ENCODE peak calls at places on chromosomes 2 and 18, in nine cellular contexts. Z, S, D, L, P, B, J, N and E are unnamed samples.

GRCh38 chr2:160207804-160208661 is 8.0 kb upstream of the ITGB6 start:
- DNase-seq in Z (peak), S (no peak), D (no peak), L (no peak), P (peak), B (peak), J (peak), N (no peak), E (peak)

GRCh38 chr2:230849633-230850357 is 14.9 kb upstream of the ITM2C start:
- DNase-seq in Z (no peak), S (peak), D (peak), L (peak), P (no peak), B (peak), J (peak), N (peak), E (peak)

GRCh38 chr2:37784071-37784758 is 112.8 kb upstream of the CDC42EP3 start:
- DNase-seq in Z (no peak), S (no peak), D (no peak), L (no peak), P (no peak), B (no peak), J (no peak), N (no peak), E (no peak)

GRCh38 chr2:21372654-21373053 is 248.9 kb downstream of the TDRD15 start:
- DNase-seq in Z (no peak), S (no peak), D (no peak), L (peak), P (no peak), B (peak), J (peak), N (no peak), E (peak)

GRCh38 chr2:239598011-239598731 is 197.4 kb upstream of the HDAC4 start:
- DNase-seq in Z (no peak), S (no peak), D (no peak), L (no peak), P (peak), B (no peak), J (no peak), N (no peak), E (no peak)

GRCh38 chr2:157173740-157174184 is 83.7 kb upstream of the GALNT5 start:
- DNase-seq in Z (peak), S (no peak), D (no peak), L (no peak), P (no peak), B (no peak), J (peak), N (no peak), E (peak)

GRCh38 chr18:60693426-60693825 is 320.9 kb upstream of the MC4R start:
- DNase-seq in Z (peak), S (no peak), D (no peak), L (no peak), P (no peak), B (no peak), J (peak), N (no peak), E (no peak)

GRCh38 chr2:39409697-39410389 is 27.2 kb downstream of the MAP4K3 start:
- DNase-seq in Z (no peak), S (no peak), D (no peak), L (no peak), P (no peak), B (no peak), J (no peak), N (no peak), E (no peak)

GRCh38 chr2:26670171-26670570 is 22.4 kb upstream of the KCNK3 start:
- DNase-seq in Z (no peak), S (no peak), D (no peak), L (no peak), P (peak), B (no peak), J (peak), N (no peak), E (no peak)

GRCh38 chr2:190587106-190587505 is 52.6 kb upstream of the NEMP2 start:
- DNase-seq in Z (no peak), S (no peak), D (no peak), L (no peak), P (no peak), B (no peak), J (no peak), N (no peak), E (no peak)

GRCh38 chr2:40395169-40396023 is 56.5 kb downstream of the SLC8A1 start:
- DNase-seq in Z (no peak), S (no peak), D (no peak), L (no peak), P (no peak), B (no peak), J (peak), N (no peak), E (no peak)

GRCh38 chr2:223896751-223897320 is 48.3 kb downstream of the WDFY1 start:
- DNase-seq in Z (no peak), S (no peak), D (no peak), L (no peak), P (peak), B (no peak), J (peak), N (no peak), E (peak)

GRCh38 chr2:186595219-186595618 is 5.4 kb downstream of the ITGAV start:
- DNase-seq in Z (no peak), S (no peak), D (no peak), L (no peak), P (no peak), B (no peak), J (peak), N (no peak), E (no peak)

GRCh38 chr2:86072271-86072858 is 33.3 kb downstream of the POLR1A start:
- DNase-seq in Z (no peak), S (no peak), D (no peak), L (no peak), P (no peak), B (no peak), J (peak), N (no peak), E (peak)

GRCh38 chr2:196170681-196171247 is 614 bp downstream of the STK17B start:
- DNase-seq in Z (peak), S (no peak), D (peak), L (peak), P (no peak), B (peak), J (peak), N (no peak), E (peak)

GRCh38 chr18:13610517-13610916 is 115.8 kb downstream of the FAM210A start:
- DNase-seq in Z (no peak), S (no peak), D (no peak), L (no peak), P (no peak), B (peak), J (peak), N (no peak), E (no peak)

GRCh38 chr2:72770879-72771461 is 54.9 kb downstream of the EXOC6B start:
- DNase-seq in Z (no peak), S (peak), D (peak), L (peak), P (no peak), B (no peak), J (peak), N (peak), E (peak)

GRCh38 chr2:162070228-162070918 is 3.6 kb downstream of the DPP4 start:
- DNase-seq in Z (no peak), S (no peak), D (no peak), L (no peak), P (no peak), B (no peak), J (peak), N (no peak), E (no peak)

GRCh38 chr2:46365913-46366674 is 68.9 kb downstream of the EPAS1 start:
- DNase-seq in Z (no peak), S (no peak), D (no peak), L (no peak), P (no peak), B (no peak), J (peak), N (no peak), E (no peak)

GRCh38 chr18:70154591-70155194 is 50.8 kb downstream of the RTTN start:
- DNase-seq in Z (peak), S (no peak), D (no peak), L (no peak), P (no peak), B (no peak), J (peak), N (no peak), E (peak)

GRCh38 chr2:185522472-185522871 is 216.1 kb upstream of the FSIP2 start:
- DNase-seq in Z (no peak), S (no peak), D (no peak), L (no peak), P (no peak), B (no peak), J (no peak), N (no peak), E (no peak)

GRCh38 chr2:238003234-238004032 is 36.6 kb downstream of the UBE2F start:
- DNase-seq in Z (no peak), S (peak), D (no peak), L (no peak), P (no peak), B (no peak), J (no peak), N (no peak), E (no peak)

GRCh38 chr2:207698303-207698702 is 13.1 kb upstream of the CCNYL1 start:
- DNase-seq in Z (no peak), S (no peak), D (no peak), L (no peak), P (no peak), B (no peak), J (no peak), N (no peak), E (no peak)

GRCh38 chr18:35776481-35776880 is 194.9 kb downstream of the GALNT1 start:
- DNase-seq in Z (no peak), S (no peak), D (no peak), L (no peak), P (no peak), B (no peak), J (no peak), N (no peak), E (no peak)

GRCh38 chr2:63819765-63820717 is 21.7 kb upstream of the UGP2 start:
- DNase-seq in Z (no peak), S (no peak), D (no peak), L (no peak), P (no peak), B (no peak), J (peak), N (no peak), E (peak)

GRCh38 chr2:219252570-219252899 is 508 bp upstream of the TUBA4B start:
- DNase-seq in Z (no peak), S (peak), D (no peak), L (no peak), P (no peak), B (no peak), J (no peak), N (no peak), E (no peak)

GRCh38 chr2:215878476-215879063 is 134.8 kb downstream of the MREG start:
- DNase-seq in Z (no peak), S (no peak), D (no peak), L (no peak), P (no peak), B (no peak), J (peak), N (no peak), E (peak)

GRCh38 chr2:216490061-216490460 is 8.6 kb upstream of the RPL37A start:
- DNase-seq in Z (peak), S (no peak), D (no peak), L (no peak), P (no peak), B (no peak), J (peak), N (no peak), E (peak)

GRCh38 chr2:163662141-163662780 is 73.5 kb downstream of the FIGN start:
- DNase-seq in Z (no peak), S (no peak), D (no peak), L (no peak), P (no peak), B (peak), J (peak), N (no peak), E (peak)

GRCh38 chr2:41990688-41991087 is 57.1 kb upstream of the PKDCC start:
- DNase-seq in Z (no peak), S (no peak), D (no peak), L (no peak), P (peak), B (no peak), J (peak), N (no peak), E (peak)

GRCh38 chr2:151478011-151478410 is 68.3 kb downstream of the RIF1 start:
- DNase-seq in Z (peak), S (no peak), D (no peak), L (no peak), P (no peak), B (no peak), J (peak), N (no peak), E (no peak)

GRCh38 chr18:36296591-36297418 is 708 bp upstream of the FHOD3 start:
- DNase-seq in Z (no peak), S (no peak), D (no peak), L (peak), P (peak), B (peak), J (peak), N (no peak), E (peak)

GRCh38 chr2:177175917-177176668 is 36.5 kb upstream of the HNRNPA3 start:
- DNase-seq in Z (no peak), S (no peak), D (no peak), L (no peak), P (no peak), B (no peak), J (no peak), N (no peak), E (no peak)

GRCh38 chr2:145939949-145940348 is 1420.0 kb upstream of the ZEB2 start:
- DNase-seq in Z (no peak), S (no peak), D (no peak), L (no peak), P (no peak), B (no peak), J (no peak), N (no peak), E (no peak)